ENCODE peak calls at places on chromosomes 7 and 10, in four cellular contexts. T, V, J and U are unnamed samples.

GRCh38 chr10:96740579-96741281 is 20.4 kb upstream of the PIK3AP1 start:
- DNase-seq in V (peak; percentile 64), T (no peak), J (no peak), U (no peak)

GRCh38 chr7:73721237-73721848 is 1.9 kb upstream of the STX1A start:
- DNase-seq in T (no peak), V (no peak), J (no peak), U (no peak)

GRCh38 chr7:151137841-151138540 is 29.5 kb downstream of the GBX1 start:
- DNase-seq in T (no peak), J (no peak), V (no peak), U (no peak)

GRCh38 chr7:14846405-14846804 is 56.1 kb downstream of the DGKB start:
- DNase-seq in T (no peak), J (no peak), V (no peak), U (no peak)

GRCh38 chr7:103573479-103574058 is 127.6 kb upstream of the SLC26A5 start:
- DNase-seq in J (no peak), V (peak; percentile 76), T (no peak), U (peak; percentile 20)

GRCh38 chr7:19117081-19117869 is at the start of gene TWIST1:
- DNase-seq in J (no peak), T (no peak), V (no peak), U (no peak)

GRCh38 chr7:76507723-76508406 is 2.5 kb upstream of the UPK3B start:
- DNase-seq in T (no peak), V (peak; percentile 41), J (no peak), U (peak; percentile 18)

GRCh38 chr10:112601214-112602090 is 154.4 kb downstream of the VTI1A start:
- DNase-seq in V (no peak), T (no peak), J (no peak), U (no peak)

GRCh38 chr7:24059775-24060174 is 224.2 kb upstream of the NPY start:
- DNase-seq in V (no peak), J (no peak), T (no peak), U (no peak)

GRCh38 chr10:128505346-128505745 is 379.1 kb upstream of the MKI67 start:
- DNase-seq in T (no peak), V (no peak), J (no peak), U (no peak)

GRCh38 chr7:131040467-131040932 is 287.2 kb upstream of the MKLN1 start:
- DNase-seq in V (peak; percentile 87), J (peak; percentile 54), T (no peak), U (peak; percentile 11)
- H3K4me1 ChIP-seq in V (peaks cover 16% of the 10 kb centered on the region), J (no peaks in the 10 kb centered on the region), T (peaks cover 44% of the 10 kb centered on the region), U (peaks cover 11% of the 10 kb centered on the region)

GRCh38 chr7:82209200-82209599 is 234.4 kb downstream of the CACNA2D1 start:
- DNase-seq in T (no peak), V (no peak), J (no peak), U (no peak)
- H3K4me1 ChIP-seq in T (no peaks in the 10 kb centered on the region), V (no peaks in the 10 kb centered on the region), J (no peaks in the 10 kb centered on the region), U (no peaks in the 10 kb centered on the region)

DNA sequence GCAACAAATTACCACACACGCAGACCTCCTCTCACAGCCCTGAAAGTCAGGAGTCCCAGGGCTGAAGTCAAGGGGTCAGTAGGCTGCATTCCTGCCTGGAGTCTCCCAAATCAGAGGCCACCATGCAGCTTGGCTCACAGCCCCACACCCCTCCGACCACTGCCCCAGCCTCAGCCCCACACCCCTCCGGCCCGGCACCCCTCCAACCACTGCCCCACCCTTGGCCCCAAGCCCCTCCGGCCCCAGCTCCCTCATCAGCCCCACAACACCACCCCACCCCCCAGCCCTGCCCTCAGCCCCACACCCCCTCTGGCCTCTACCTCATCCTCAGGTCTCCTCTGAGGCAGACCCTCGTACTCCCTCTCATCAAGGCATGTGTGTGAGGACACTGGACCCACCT is 85.7 kb downstream of the DIP2C start:
- DNase-seq in T (no peak), V (no peak), J (no peak), U (no peak)
- H3K4me1 ChIP-seq in T (no peaks in the 10 kb centered on the region), V (no peaks in the 10 kb centered on the region), J (peaks cover under 1% of the 10 kb centered on the region), U (no peaks in the 10 kb centered on the region)

DNA sequence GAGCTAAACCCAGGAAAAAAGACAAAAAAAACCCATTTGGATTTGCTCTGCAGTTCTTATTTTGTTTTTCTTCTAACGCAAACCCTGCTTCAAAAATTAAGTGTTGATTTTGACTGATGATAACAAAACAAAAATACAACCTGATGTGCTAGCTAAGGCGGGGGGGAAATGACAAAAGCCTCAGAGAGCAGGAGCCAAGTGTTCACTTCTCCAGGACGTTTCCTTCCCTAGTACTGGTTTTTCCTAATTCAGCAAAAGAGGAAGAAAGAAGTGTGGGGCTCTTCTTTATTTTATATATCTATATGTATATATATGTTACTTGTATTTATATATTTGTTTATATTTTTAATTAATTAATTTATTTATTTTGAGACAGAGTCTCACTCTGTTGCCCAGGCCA is 28.0 kb downstream of the SNX10 start:
- DNase-seq in T (no peak), J (no peak), V (no peak), U (no peak)
- H3K4me1 ChIP-seq in T (no peaks in the 10 kb centered on the region), J (no peaks in the 10 kb centered on the region), V (peaks cover 13% of the 10 kb centered on the region), U (no peaks in the 10 kb centered on the region)

GRCh38 chr10:132724436-132724835 is 61.5 kb downstream of the NKX6-2 start:
- DNase-seq in J (no peak), V (no peak), T (no peak), U (no peak)
- H3K4me1 ChIP-seq in J (peaks cover 1% of the 10 kb centered on the region), V (no peaks in the 10 kb centered on the region), T (no peaks in the 10 kb centered on the region), U (no peaks in the 10 kb centered on the region)

DNA sequence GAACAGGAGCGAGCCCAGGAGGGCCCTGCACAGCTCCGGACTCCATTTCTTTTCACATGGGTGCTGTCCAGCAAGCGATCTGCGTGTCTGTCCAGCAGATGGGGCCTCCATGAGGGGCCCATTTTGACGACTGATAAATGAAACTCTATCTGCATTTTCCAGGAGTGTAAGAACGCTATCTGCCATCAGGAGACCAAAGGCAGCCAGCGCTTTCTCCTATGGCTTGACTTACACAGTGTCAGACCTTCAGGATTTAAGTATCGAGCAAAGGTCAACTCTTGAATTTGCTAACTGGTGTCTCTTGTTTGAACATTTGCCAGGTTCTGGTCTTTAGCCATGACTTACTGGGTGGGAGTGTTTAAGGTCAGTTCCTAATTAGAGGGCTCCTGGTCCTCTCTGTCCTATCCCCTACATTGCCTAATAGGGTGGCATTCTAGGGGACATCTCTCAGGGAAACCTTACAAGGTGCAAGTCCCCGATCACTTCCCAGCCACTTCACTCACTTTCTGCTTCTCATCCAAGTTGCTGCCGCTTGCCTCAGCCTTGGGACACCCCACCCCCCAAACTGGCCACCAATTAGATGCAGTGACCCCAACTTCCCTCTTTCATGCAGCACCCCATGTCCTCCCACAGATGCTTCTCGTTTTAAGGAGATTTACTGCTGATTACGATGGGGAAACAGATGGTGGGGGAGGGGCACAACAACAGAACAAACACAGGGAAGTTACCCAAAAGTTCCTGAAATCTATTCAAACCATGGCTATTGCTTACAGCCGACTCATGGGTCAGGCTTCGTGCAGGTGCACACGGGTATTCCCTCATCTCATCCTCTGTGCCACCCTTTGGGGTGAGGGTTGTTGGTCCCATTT is 20.0 kb downstream of the VSIR start:
- DNase-seq in J (no peak), V (no peak), T (no peak), U (no peak)
- H3K4me1 ChIP-seq in J (peaks cover 3% of the 10 kb centered on the region), V (peaks cover 44% of the 10 kb centered on the region), T (peaks cover 100% of the 10 kb centered on the region), U (no peaks in the 10 kb centered on the region)

GRCh38 chr10:132539894-132540293 is 2.3 kb downstream of the INPP5A start:
- DNase-seq in V (peak; percentile 59), J (no peak), T (no peak), U (no peak)
- H3K4me1 ChIP-seq in V (peaks cover 56% of the 10 kb centered on the region), J (peaks cover 1% of the 10 kb centered on the region), T (peaks cover 64% of the 10 kb centered on the region), U (peaks cover 8% of the 10 kb centered on the region)

DNA sequence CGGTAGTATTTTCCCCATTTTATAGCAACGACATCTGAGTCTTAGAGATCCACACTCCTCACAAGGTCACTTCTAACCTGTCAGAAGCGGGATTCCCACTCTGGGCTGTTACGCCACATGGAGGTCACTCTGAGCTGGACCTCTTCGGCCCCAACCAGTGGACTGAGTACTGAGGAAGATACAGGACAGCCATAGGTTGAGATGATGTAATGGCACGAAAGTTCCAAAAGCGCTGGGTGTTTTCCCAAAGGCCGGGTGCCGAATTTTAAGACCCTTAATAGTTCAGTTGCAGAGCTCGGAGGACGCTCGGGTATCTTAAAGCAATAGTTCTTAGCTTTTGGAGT is 699 bp downstream of the GHITM start:
- DNase-seq in J (no peak), V (no peak), T (no peak), U (no peak)
- H3K4me1 ChIP-seq in J (peaks cover 2% of the 10 kb centered on the region), V (peaks cover 30% of the 10 kb centered on the region), T (peaks cover 16% of the 10 kb centered on the region), U (peaks cover 5% of the 10 kb centered on the region)

DNA sequence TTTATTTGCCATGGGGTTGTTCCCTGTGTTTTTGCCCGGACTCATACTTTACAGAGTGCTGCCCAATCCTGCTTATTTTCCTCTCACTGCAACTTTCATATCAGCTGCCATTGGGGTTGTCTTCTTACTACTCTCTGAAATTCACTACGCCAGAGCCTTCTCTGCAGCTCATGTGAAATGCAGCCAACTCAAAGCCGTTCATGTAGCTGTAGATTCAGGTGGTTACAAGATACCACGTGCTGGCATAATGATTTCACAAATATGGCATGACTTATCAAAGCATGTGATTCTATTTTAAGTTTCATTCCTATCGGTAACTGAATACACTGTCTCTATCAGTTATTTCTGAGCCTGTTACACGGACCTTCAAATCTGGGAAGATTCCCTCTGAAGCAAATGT is 130.3 kb upstream of the WNT16 start:
- DNase-seq in J (no peak), T (no peak), V (no peak), U (no peak)
- H3K4me1 ChIP-seq in J (peaks cover 1% of the 10 kb centered on the region), T (no peaks in the 10 kb centered on the region), V (no peaks in the 10 kb centered on the region), U (no peaks in the 10 kb centered on the region)

GRCh38 chr10:119658274-119658673 is 7.1 kb downstream of the BAG3 start:
- DNase-seq in T (no peak), J (no peak), V (no peak), U (peak; percentile 83)
- H3K4me1 ChIP-seq in T (peaks cover 28% of the 10 kb centered on the region), J (no peaks in the 10 kb centered on the region), V (peaks cover 5% of the 10 kb centered on the region), U (peaks cover 44% of the 10 kb centered on the region)